ENCODE peak calls at places on chromosomes 3 and 15, in eight cellular contexts. W, T, J, R, H, Z, K and V are unnamed samples.

GRCh38 chr15:27764339-27764738 is 334.8 kb downstream of the OCA2 start:
- DNase-seq in W (no peak), J (no peak), K (no peak), R (no peak), T (no peak), H (no peak), Z (no peak), V (no peak)

GRCh38 chr3:123562547-123562946 is 22.3 kb downstream of the HACD2 start:
- DNase-seq in K (no peak), T (no peak), Z (no peak), W (no peak), H (no peak), R (no peak), J (no peak), V (no peak)

GRCh38 chr15:40847225-40847961 is 3.5 kb downstream of the SPINT1 start:
- DNase-seq in K (no peak), R (peak), H (peak), T (peak), J (peak), W (peak), Z (no peak), V (peak)

GRCh38 chr3:114380233-114380645 is 86.4 kb downstream of the TIGIT start:
- DNase-seq in W (peak), T (peak), H (no peak), Z (no peak), J (peak), R (peak), K (peak), V (peak)

GRCh38 chr15:38547255-38547997 is 17.2 kb downstream of the RASGRP1 start:
- DNase-seq in T (peak), R (no peak), K (no peak), H (no peak), Z (no peak), W (no peak), J (peak), V (peak)

GRCh38 chr3:155640098-155640497 is 104.8 kb downstream of the PLCH1 start:
- DNase-seq in T (no peak), K (no peak), W (no peak), Z (no peak), H (no peak), R (no peak), J (no peak), V (no peak)

GRCh38 chr3:181855825-181856224 is 144.1 kb downstream of the SOX2 start:
- DNase-seq in R (no peak), H (no peak), T (no peak), J (no peak), W (no peak), Z (no peak), K (no peak), V (no peak)

GRCh38 chr15:74461847-74462511 is 1.0 kb upstream of the UBL7 start:
- DNase-seq in W (no peak), Z (no peak), H (peak), T (no peak), J (no peak), R (no peak), K (no peak), V (no peak)

GRCh38 chr3:52317601-52318000 is 1.5 kb downstream of the DNAH1 start:
- DNase-seq in W (peak), R (peak), H (no peak), T (peak), K (no peak), Z (peak), J (peak), V (peak)

GRCh38 chr3:194006102-194006501 is 129.8 kb upstream of the HES1 start:
- DNase-seq in H (no peak), K (no peak), W (no peak), T (peak), Z (no peak), J (no peak), R (no peak), V (no peak)

GRCh38 chr15:60006203-60006782 is 2.2 kb downstream of the FOXB1 start:
- DNase-seq in Z (peak), T (peak), K (no peak), H (peak), J (peak), R (peak), W (peak), V (peak)

GRCh38 chr15:29361560-29361959 is 91.9 kb upstream of the NSMCE3 start:
- DNase-seq in R (no peak), J (no peak), H (no peak), K (no peak), Z (no peak), T (no peak), W (no peak), V (no peak)

GRCh38 chr15:29352402-29352801 is 82.8 kb upstream of the NSMCE3 start:
- DNase-seq in H (peak), T (no peak), J (no peak), Z (no peak), R (no peak), W (no peak), K (no peak), V (no peak)

DNA sequence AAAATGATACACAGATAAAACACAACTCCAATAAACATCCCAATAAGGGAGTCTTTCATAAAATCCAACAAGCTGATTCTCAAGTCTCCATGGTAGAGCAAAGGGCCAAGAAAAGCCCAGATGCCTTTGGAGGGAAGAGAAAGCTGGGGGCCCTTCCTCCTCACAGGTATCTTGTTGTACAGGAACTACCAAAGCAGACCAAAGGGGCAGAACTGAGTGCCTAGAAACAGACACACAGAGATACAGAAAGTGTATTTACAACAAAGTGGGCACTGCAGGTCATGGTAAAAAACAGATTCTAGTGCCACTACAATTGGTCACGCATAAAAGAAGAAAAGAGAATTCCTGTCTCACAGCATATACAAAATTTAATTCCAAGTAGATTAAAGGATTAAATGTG is 87.2 kb upstream of the NSMCE3 start:
- DNase-seq in R (no peak), T (no peak), W (no peak), H (no peak), J (no peak), K (no peak), Z (no peak), V (no peak)
- TF ChIP-seq CTCF in R (no peak), T (no peak), W (no peak), H (no peak), J (no peak), K (no peak), Z (no peak), V (no peak)

DNA sequence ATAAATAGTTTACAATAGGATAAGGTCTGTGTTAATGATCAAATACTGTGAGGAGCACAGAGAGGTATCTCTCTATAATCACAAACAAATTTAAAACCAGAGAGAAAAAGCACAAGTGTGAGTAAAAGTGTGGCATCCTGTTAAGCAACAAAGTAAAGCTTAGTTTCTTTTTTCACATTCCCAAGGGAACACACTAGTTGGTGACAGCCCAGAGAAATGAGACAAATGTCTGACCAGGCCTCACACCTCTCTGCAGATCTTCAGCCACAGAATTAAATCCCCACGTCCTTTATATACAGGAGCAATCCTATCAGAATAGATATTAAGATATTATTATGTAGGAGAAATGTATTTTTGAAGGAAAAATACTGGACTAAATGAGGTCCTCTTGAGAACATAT is 2.7 kb downstream of the FBN1 start:
- DNase-seq in T (no peak), K (no peak), H (no peak), J (peak), Z (no peak), R (no peak), W (no peak), V (no peak)
- H3K4me3 ChIP-seq in T (peak), K (no peak), H (no peak), J (peak), Z (no peak), R (no peak), W (peak), V (peak)

GRCh38 chr3:129352045-129352444 is 73.4 kb downstream of the HMCES start:
- DNase-seq in T (no peak), H (peak), K (no peak), Z (no peak), J (no peak), R (no peak), W (no peak), V (no peak)
- TF ChIP-seq CTCF in T (peak), H (peak), K (no peak), Z (no peak), J (peak), R (peak), W (peak), V (peak)

GRCh38 chr3:169659096-169659521 is 4.4 kb downstream of the MECOM start:
- DNase-seq in T (no peak), K (no peak), R (no peak), H (no peak), Z (no peak), J (peak), W (no peak), V (no peak)
- H3K4me3 ChIP-seq in T (no peak), K (no peak), R (no peak), H (no peak), Z (no peak), J (no peak), W (no peak), V (no peak)

GRCh38 chr3:172326993-172327392 is 121.3 kb downstream of the GHSR start:
- DNase-seq in K (peak), J (no peak), T (no peak), R (no peak), W (no peak), Z (no peak), H (no peak), V (no peak)

GRCh38 chr3:172332256-172333041 is 115.8 kb downstream of the GHSR start:
- DNase-seq in T (peak), R (peak), H (peak), W (peak), K (peak), Z (peak), J (peak), V (peak)

GRCh38 chr3:172330413-172330812 is 117.8 kb downstream of the GHSR start:
- DNase-seq in W (no peak), R (no peak), H (no peak), T (no peak), K (peak), J (no peak), Z (no peak), V (no peak)

GRCh38 chr3:172328282-172328681 is 120.0 kb downstream of the GHSR start:
- DNase-seq in Z (no peak), K (peak), R (no peak), H (no peak), J (no peak), W (no peak), T (no peak), V (no peak)

DNA sequence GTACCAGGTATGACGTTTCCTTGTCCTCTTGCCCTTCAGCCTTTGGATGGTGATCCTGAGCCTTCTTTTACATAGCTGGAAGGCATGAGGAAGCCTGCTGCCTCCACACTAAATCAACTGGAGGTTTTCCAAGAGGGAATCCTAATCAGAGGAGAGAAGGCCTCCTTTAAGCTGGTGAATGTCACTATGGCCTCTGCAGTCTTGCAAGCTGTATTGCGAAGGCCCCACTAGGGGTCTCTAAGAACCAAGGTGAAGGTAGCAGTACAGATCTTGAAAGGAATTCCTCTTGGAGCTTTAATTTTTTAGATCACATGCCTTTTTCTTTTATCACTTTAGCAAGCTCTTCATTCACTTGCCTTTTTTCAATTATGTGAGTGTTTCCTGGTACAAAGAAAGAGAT is 119.2 kb downstream of the GHSR start:
- DNase-seq in T (no peak), R (no peak), H (no peak), W (no peak), Z (no peak), J (no peak), K (no peak), V (no peak)
- TF ChIP-seq CTCF in T (peak), R (no peak), H (peak), W (no peak), Z (no peak), J (no peak), K (no peak), V (no peak)